ENCODE peak calls at places on chromosome 18, in eight cellular contexts. K is MCF 10A, E is PC-9, I is esophagus muscularis mucosa, A is kidney, W is AG04449, R is natural killer cell, Y is fibroblast of villous mesenchyme. Q is an unnamed sample.

GRCh38 chr18:48227206-48227605 is 182.0 kb downstream of the ZBTB7C start:
- DNase-seq in E (peak), Y (no peak), I (peak), A (no peak), R (no peak), K (peak), W (no peak), Q (no peak)

GRCh38 chr18:58618822-58619553 is 9.9 kb downstream of the ALPK2 start:
- DNase-seq in A (no peak), K (no peak), W (no peak), Y (peak), R (no peak), I (no peak), E (no peak), Q (no peak)

GRCh38 chr18:32287249-32287648 is 97.4 kb downstream of the MEP1B start:
- DNase-seq in E (no peak), A (no peak), I (no peak), K (no peak), W (no peak), Y (no peak), R (no peak), Q (no peak)

GRCh38 chr18:79512461-79513380 is 117.0 kb downstream of the NFATC1 start:
- DNase-seq in I (no peak), E (no peak), R (peak), A (peak), Y (no peak), W (no peak), K (no peak), Q (peak)

GRCh38 chr18:51578403-51578980 is 381.0 kb upstream of the MEX3C start:
- DNase-seq in A (no peak), K (no peak), E (no peak), R (no peak), I (peak), W (no peak), Y (no peak), Q (no peak)

GRCh38 chr18:40326987-40327386 is 1628.0 kb upstream of the PIK3C3 start:
- DNase-seq in K (no peak), R (no peak), Y (no peak), E (no peak), W (no peak), I (no peak), A (no peak), Q (no peak)

GRCh38 chr18:21369146-21369545 is 127.1 kb downstream of the GREB1L start:
- DNase-seq in A (no peak), I (no peak), R (no peak), E (no peak), Y (peak), K (no peak), W (no peak), Q (no peak)

GRCh38 chr18:37270046-37270665 is 295.4 kb downstream of the CELF4 start:
- DNase-seq in I (no peak), K (peak), Y (peak), W (no peak), A (no peak), E (peak), R (no peak), Q (no peak)

GRCh38 chr18:58223717-58224424 is 179.8 kb downstream of the NEDD4L start:
- DNase-seq in E (peak), I (peak), W (no peak), A (peak), R (no peak), K (peak), Y (peak), Q (no peak)

GRCh38 chr18:11729556-11729955 is 40.5 kb downstream of the GNAL start:
- DNase-seq in W (no peak), Y (no peak), K (no peak), A (no peak), E (no peak), I (no peak), R (no peak), Q (no peak)

GRCh38 chr18:11733031-11733430 is 44.0 kb downstream of the GNAL start:
- DNase-seq in I (peak), R (peak), Y (peak), A (peak), W (no peak), E (peak), K (peak), Q (peak)

GRCh38 chr18:11726556-11726955 is 37.5 kb downstream of the GNAL start:
- DNase-seq in K (peak), R (no peak), A (no peak), Y (no peak), E (no peak), W (no peak), I (no peak), Q (no peak)

DNA sequence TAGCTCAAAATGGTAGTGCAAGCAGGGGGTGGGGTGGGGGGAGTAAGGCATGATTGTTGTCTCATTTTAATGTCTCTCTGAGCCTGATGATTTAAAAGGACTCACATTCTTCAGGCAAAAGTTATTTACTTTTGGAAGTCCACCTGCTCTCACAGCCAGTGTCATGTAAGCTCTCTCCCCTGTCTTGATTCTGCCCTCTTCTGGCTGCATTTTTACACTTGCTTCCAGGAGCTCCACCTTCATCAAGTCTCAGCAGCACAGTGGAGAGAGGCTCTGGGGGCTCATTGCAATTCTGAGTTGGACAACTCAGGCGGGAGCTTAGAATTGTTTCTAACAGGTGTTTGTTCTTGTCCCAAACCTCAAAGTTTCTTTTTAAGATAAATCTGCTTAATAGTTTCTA is 39.2 kb downstream of the GNAL start:
- DNase-seq in E (peak), R (no peak), I (no peak), K (peak), A (no peak), W (no peak), Y (peak), Q (no peak)
- TF ChIP-seq CTCF in E (peak), R (no peak), I (no peak), K (peak), A (no peak), W (peak), Y (no peak), Q (no peak)

DNA sequence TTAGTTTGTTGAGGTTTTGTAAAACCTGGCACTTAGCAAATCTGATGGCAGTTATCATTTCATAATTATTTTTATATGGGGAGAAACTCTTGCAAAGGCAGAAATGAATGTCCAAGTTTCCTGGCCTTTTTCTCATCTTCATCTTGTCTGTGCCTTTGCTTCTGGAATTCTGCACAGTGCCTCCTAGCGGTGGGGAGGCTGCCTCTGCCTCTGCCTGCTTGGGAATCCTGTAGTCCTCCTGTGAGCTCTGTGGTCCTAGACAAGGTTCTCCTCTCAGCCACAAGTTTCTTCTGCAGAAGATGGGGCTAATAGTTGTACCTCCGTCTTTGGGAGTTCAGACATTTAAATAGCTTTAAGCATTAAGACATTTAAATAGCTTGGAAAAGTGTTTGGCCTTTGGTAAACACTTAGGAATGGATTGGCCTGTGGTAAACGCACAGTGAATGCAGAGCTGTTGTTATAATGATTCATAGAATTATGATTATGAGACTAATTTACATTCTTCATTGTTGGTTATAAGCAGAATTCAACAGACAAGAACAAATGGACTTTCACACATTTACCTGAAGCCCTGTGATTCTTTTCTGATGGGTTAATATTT is 101.2 kb downstream of the ZNF236 start:
- DNase-seq in Y (peak), I (no peak), K (peak), R (no peak), E (peak), A (no peak), W (no peak), Q (no peak)
- TF ChIP-seq CTCF in Y (peak), I (peak), K (peak), R (no peak), E (peak), A (peak), W (peak), Q (no peak)

GRCh38 chr18:76252880-76253279 is 242.2 kb downstream of the ZNF516 start:
- DNase-seq in K (peak), R (no peak), I (no peak), E (no peak), Y (peak), A (no peak), W (no peak), Q (no peak)
- TF ChIP-seq CTCF in K (peak), R (no peak), I (no peak), E (peak), Y (peak), A (no peak), W (peak), Q (no peak)

DNA sequence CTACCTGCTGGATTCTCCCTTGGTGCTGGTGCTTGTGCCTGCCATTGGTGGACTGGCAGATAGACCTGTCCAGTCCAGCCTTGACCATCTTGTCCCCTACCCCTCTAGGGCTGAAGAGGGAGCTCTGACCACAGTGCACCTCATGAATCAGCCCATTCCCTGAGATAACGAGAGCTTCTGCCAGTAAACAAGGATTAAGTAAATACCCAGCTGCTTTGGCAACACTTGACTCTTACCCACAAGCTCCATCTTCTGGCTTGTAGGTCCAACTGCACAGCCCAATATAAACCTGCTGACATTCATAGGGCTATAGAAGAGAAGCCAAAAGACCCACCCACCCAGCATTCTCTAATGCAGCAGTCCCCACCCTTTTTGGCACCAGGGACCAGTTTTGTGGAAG is 186.4 kb downstream of the PIK3C3 start:
- DNase-seq in I (no peak), K (no peak), W (no peak), R (no peak), A (no peak), E (no peak), Y (peak), Q (no peak)
- TF ChIP-seq CTCF in I (no peak), K (no peak), W (no peak), R (no peak), A (peak), E (no peak), Y (no peak), Q (no peak)

DNA sequence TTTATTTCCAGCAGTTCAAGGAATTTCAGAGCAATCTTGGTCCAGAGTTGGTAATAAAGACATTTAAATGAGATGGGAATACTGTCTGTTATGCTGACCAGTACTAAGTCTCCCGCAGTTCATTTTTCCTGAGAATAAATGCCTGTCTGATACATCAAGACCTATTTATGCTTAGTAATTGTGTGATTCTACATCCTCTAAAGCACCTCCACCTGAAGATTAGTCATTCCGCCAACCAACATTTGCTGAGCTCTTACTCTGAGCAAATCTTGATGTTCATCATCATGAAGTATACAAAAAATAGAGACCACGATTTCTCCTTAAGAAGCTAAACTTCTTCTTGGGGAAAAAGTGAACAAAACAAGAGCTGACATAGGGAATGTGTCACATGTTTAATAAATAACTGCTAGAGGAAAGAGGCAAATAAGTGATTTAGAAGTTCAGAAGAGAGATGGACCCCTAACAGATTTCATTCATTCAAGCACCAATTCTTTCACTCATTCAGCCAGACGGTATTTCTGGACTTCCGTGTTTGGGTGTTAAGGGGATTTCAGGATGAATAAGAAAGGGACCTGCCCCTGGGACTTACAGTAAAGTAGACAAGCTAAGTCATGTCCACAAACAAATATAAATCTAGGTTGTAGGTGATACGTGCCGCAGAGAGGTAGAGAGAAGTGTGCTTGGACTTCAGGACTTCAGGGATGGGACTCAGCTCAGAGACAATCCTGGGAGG is 34.2 kb upstream of the PPP4R1 start:
- DNase-seq in W (no peak), I (no peak), K (peak), E (no peak), A (no peak), R (no peak), Y (no peak), Q (no peak)
- TF ChIP-seq CTCF in W (no peak), I (no peak), K (no peak), E (no peak), A (no peak), R (no peak), Y (no peak), Q (no peak)

GRCh38 chr18:35993013-35993412 is 20.5 kb downstream of the RMP24 start:
- DNase-seq in A (peak), I (no peak), Y (no peak), K (no peak), R (no peak), E (no peak), W (no peak), Q (no peak)

GRCh38 chr18:35999925-36000324 is 27.4 kb downstream of the RMP24 start:
- DNase-seq in I (no peak), K (no peak), R (no peak), E (no peak), A (no peak), W (no peak), Y (no peak), Q (no peak)

GRCh38 chr18:35998967-35999366 is 26.5 kb downstream of the RMP24 start:
- DNase-seq in Y (peak), I (no peak), R (no peak), W (no peak), E (no peak), A (no peak), K (peak), Q (no peak)
- TF ChIP-seq CTCF in Y (peak), I (no peak), R (peak), W (no peak), E (peak), A (no peak), K (peak), Q (no peak)

DNA sequence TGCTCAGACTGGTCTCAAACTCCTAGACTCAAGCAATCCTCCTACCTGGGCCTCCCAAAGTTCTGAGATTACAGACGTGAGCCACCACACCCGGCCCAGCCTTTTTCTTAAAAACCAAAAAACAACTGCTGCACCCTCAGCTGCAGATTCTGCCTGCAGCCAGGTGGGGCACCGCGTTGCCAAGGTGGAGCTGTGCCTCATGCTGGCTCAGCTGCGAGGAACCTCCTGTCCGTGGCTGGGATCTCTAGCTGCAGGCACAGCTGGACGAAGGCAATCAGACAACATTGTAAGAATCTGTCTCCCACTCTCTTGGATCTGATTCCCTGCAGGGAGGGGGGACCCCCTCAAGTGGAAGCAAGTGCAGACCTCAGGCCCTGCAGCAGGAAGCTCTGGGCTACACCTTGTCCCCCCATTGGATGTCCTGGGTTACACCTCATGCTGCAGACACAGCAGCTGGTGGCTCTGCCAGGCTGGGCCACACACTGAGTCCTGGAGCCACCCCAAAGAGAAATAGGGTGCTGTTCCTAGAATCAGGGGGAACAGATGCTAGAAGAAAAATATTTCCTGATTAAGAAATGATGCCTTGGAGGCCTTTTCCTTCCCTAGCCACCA is 24.1 kb downstream of the CIDEA start:
- DNase-seq in A (no peak), W (no peak), K (peak), Y (no peak), I (no peak), R (no peak), E (no peak), Q (no peak)
- TF ChIP-seq CTCF in A (no peak), W (peak), K (no peak), Y (no peak), I (no peak), R (no peak), E (peak), Q (no peak)

GRCh38 chr18:22377769-22378168 is 39.9 kb downstream of the CTAGE1 start:
- DNase-seq in A (no peak), E (no peak), R (no peak), W (no peak), K (no peak), I (no peak), Y (no peak), Q (no peak)

GRCh38 chr18:22378672-22379282 is 38.9 kb downstream of the CTAGE1 start:
- DNase-seq in K (peak), I (no peak), Y (peak), W (no peak), E (no peak), R (no peak), A (no peak), Q (no peak)
- TF ChIP-seq CTCF in K (no peak), I (peak), Y (peak), W (peak), E (peak), R (peak), A (peak), Q (no peak)

GRCh38 chr18:59631583-59632181 is 65.5 kb downstream of the CCBE1 start:
- DNase-seq in R (no peak), W (no peak), E (no peak), K (peak), Y (peak), I (no peak), A (no peak), Q (no peak)
- TF ChIP-seq CTCF in R (no peak), W (peak), E (peak), K (peak), Y (peak), I (peak), A (peak), Q (no peak)

DNA sequence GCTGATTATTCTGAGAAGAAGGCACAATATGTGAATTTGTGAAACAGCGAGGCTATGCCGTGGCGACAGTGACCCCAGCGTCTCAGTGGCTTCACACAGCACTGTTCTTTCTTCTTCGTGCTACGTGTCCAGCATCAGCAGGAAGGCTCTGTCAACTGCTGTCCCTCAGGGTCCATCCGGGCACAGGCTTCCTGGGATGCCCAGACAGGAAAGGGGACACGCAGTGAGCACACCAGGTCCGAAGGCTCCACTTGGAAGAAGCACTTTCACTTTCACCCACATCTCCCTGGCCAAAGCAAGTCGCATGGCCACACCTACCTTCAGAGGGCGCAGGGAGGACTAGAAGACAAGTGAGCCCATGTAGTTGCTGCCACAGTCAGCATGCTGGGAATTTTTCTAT is 47.3 kb downstream of the PTGR3 start:
- DNase-seq in R (no peak), W (no peak), E (peak), I (no peak), Y (peak), A (no peak), K (peak), Q (no peak)
- TF ChIP-seq CTCF in R (no peak), W (no peak), E (no peak), I (no peak), Y (no peak), A (no peak), K (no peak), Q (no peak)

Q was measured in activated B cell treated with CpG ODN at 0.5 μM for 24 hours.